ENCODE peak calls at places on chromosomes 6 and 20, in nine cellular contexts. N is NCI-H1092, U is GM12891, G is RWPE1, L is neural crest cell, I is AG08396, H is ureter, Q is stromal cell of bone marrow, E is fibroblast of lung. P is an unnamed sample.

GRCh38 chr6:161434921-161435411 is 161.1 kb upstream of the AGPAT4 start:
- DNase-seq in N (no peak), U (no peak), G (peak), L (no peak), I (peak), H (no peak), Q (peak), E (peak), P (no peak)

GRCh38 chr6:1958257-1958656 is 287.1 kb downstream of the GMDS start:
- DNase-seq in N (no peak), U (no peak), G (no peak), L (no peak), I (no peak), H (no peak), Q (no peak), E (no peak), P (no peak)

GRCh38 chr6:46921731-46922130 is at the start of gene ADGRF5:
- DNase-seq in N (no peak), U (no peak), G (no peak), L (no peak), I (no peak), H (no peak), Q (no peak), E (no peak), P (no peak)

GRCh38 chr6:41161851-41162552 is 914 bp downstream of the TREM2 start:
- DNase-seq in N (no peak), U (no peak), G (no peak), L (no peak), I (no peak), H (no peak), Q (no peak), E (no peak), P (no peak)

GRCh38 chr20:13325033-13325432 is 104.0 kb downstream of the ISM1 start:
- DNase-seq in N (no peak), U (no peak), G (no peak), L (no peak), I (peak), H (no peak), Q (no peak), E (peak), P (no peak)

GRCh38 chr20:33981964-33982363 is 11.7 kb upstream of the RALY start:
- DNase-seq in N (no peak), U (no peak), G (no peak), L (no peak), I (no peak), H (no peak), Q (no peak), E (no peak), P (no peak)

GRCh38 chr6:71502961-71503360 is 214.3 kb downstream of the OGFRL1 start:
- DNase-seq in N (no peak), U (no peak), G (no peak), L (no peak), I (no peak), H (no peak), Q (no peak), E (no peak), P (no peak)

GRCh38 chr6:51398064-51398740 is 579.5 kb downstream of the TFAP2B start:
- DNase-seq in N (peak), U (no peak), G (no peak), L (no peak), I (no peak), H (no peak), Q (no peak), E (no peak), P (peak)

GRCh38 chr6:146202570-146202969 is 173.7 kb downstream of the GRM1 start:
- DNase-seq in N (no peak), U (no peak), G (no peak), L (no peak), I (no peak), H (no peak), Q (no peak), E (no peak), P (no peak)

GRCh38 chr6:134117409-134117808 is 65.0 kb upstream of the SLC2A12 start:
- DNase-seq in N (no peak), U (no peak), G (no peak), L (no peak), I (peak), H (no peak), Q (peak), E (no peak), P (no peak)

GRCh38 chr6:15331629-15332241 is 85.9 kb downstream of the JARID2 start:
- DNase-seq in N (no peak), U (no peak), G (no peak), L (no peak), I (no peak), H (no peak), Q (no peak), E (no peak), P (no peak)

GRCh38 chr20:47033665-47034064 is 139.0 kb downstream of the EYA2 start:
- DNase-seq in N (no peak), U (no peak), G (no peak), L (no peak), I (no peak), H (no peak), Q (no peak), E (no peak), P (no peak)

GRCh38 chr20:61449057-61449456 is 197.0 kb downstream of the CDH4 start:
- DNase-seq in N (no peak), U (no peak), G (no peak), L (no peak), I (no peak), H (no peak), Q (no peak), E (no peak), P (no peak)

GRCh38 chr20:51624157-51624731 is 81.7 kb upstream of the NFATC2 start:
- DNase-seq in N (peak), U (peak), G (peak), L (peak), I (peak), H (no peak), Q (peak), E (peak), P (no peak)

GRCh38 chr20:650954-651353 is 2.0 kb downstream of the SRXN1 start:
- DNase-seq in N (no peak), U (no peak), G (no peak), L (no peak), I (no peak), H (no peak), Q (no peak), E (no peak), P (no peak)

GRCh38 chr6:19719691-19720127 is 117.5 kb upstream of the ID4 start:
- DNase-seq in N (no peak), U (no peak), G (no peak), L (peak), I (peak), H (no peak), Q (no peak), E (peak), P (no peak)

GRCh38 chr20:16017656-16018055 is 555.6 kb downstream of the KIF16B start:
- DNase-seq in N (no peak), U (no peak), G (no peak), L (no peak), I (no peak), H (no peak), Q (no peak), E (no peak), P (no peak)

GRCh38 chr6:69789573-69789972 is 7.2 kb downstream of the LMBRD1 start:
- DNase-seq in N (no peak), U (no peak), G (no peak), L (no peak), I (no peak), H (no peak), Q (no peak), E (no peak), P (no peak)

GRCh38 chr20:19936801-19937583 is 80.2 kb upstream of the NAA20 start:
- DNase-seq in N (no peak), U (no peak), G (no peak), L (no peak), I (no peak), H (no peak), Q (no peak), E (no peak), P (no peak)

GRCh38 chr6:37473364-37474095 is 26.2 kb downstream of the CCDC167 start:
- DNase-seq in N (no peak), U (no peak), G (peak), L (no peak), I (no peak), H (no peak), Q (no peak), E (peak), P (no peak)

GRCh38 chr6:129635396-129636164 is 74.4 kb downstream of the ARHGAP18 start:
- DNase-seq in N (no peak), U (no peak), G (no peak), L (no peak), I (peak), H (no peak), Q (peak), E (peak), P (no peak)

GRCh38 chr6:35496036-35496850 is 636 bp downstream of the TEAD3 start:
- DNase-seq in N (no peak), U (no peak), G (peak), L (peak), I (peak), H (peak), Q (no peak), E (no peak), P (no peak)

GRCh38 chr20:11172881-11173280 is 499.1 kb upstream of the JAG1 start:
- DNase-seq in N (no peak), U (no peak), G (no peak), L (no peak), I (no peak), H (no peak), Q (no peak), E (no peak), P (no peak)

GRCh38 chr6:43764767-43765166 is 5.2 kb upstream of the VEGFA start:
- DNase-seq in N (no peak), U (no peak), G (no peak), L (no peak), I (no peak), H (no peak), Q (no peak), E (no peak), P (no peak)

GRCh38 chr6:157227202-157228166 is 95.8 kb downstream of the TMEM242 start:
- DNase-seq in N (no peak), U (no peak), G (no peak), L (no peak), I (peak), H (no peak), Q (no peak), E (peak), P (no peak)

GRCh38 chr6:107535626-107536025 is 45.7 kb downstream of the SOBP start:
- DNase-seq in N (no peak), U (no peak), G (no peak), L (no peak), I (no peak), H (no peak), Q (no peak), E (no peak), P (no peak)

GRCh38 chr6:53250137-53250760 is 98.5 kb downstream of the ELOVL5 start:
- DNase-seq in N (no peak), U (no peak), G (peak), L (no peak), I (no peak), H (no peak), Q (peak), E (no peak), P (no peak)

GRCh38 chr20:24951536-24952047 is 2.5 kb downstream of the CST7 start:
- DNase-seq in N (no peak), U (no peak), G (no peak), L (no peak), I (no peak), H (no peak), Q (no peak), E (no peak), P (no peak)